ENCODE peak calls at places on chromosomes 2 and 18, in seven cellular contexts. U, T, B, M, I, D and K are unnamed samples.

GRCh38 chr2:191666733-191667132 is 11.2 kb upstream of the NABP1 start:
- DNase-seq in B (peak), T (peak), M (no peak), D (peak), U (no peak), I (no peak), K (peak)

GRCh38 chr2:67091681-67092080 is 305.5 kb upstream of the ETAA1 start:
- DNase-seq in T (no peak), B (no peak), I (no peak), M (no peak), D (no peak), U (no peak), K (no peak)

GRCh38 chr2:54310314-54310713 is 54.3 kb upstream of the TSPYL6 start:
- DNase-seq in I (no peak), B (no peak), D (no peak), M (no peak), U (no peak), T (no peak), K (no peak)

GRCh38 chr18:64037812-64038414 is 68.0 kb downstream of the SERPINB8 start:
- DNase-seq in T (peak), U (peak), B (no peak), I (peak), D (no peak), M (peak), K (peak)

GRCh38 chr2:65386340-65386739 is 46.1 kb downstream of the SPRED2 start:
- DNase-seq in I (no peak), T (no peak), M (no peak), B (no peak), D (no peak), U (no peak), K (no peak)

GRCh38 chr18:47679864-47680263 is 250.6 kb downstream of the SMAD2 start:
- DNase-seq in T (no peak), U (no peak), M (no peak), D (peak), I (no peak), B (no peak), K (no peak)

GRCh38 chr2:151159109-151159690 is 102.5 kb downstream of the RBM43 start:
- DNase-seq in U (no peak), M (no peak), I (no peak), T (no peak), D (no peak), B (no peak), K (no peak)

GRCh38 chr2:104473568-104473967 is 380.3 kb upstream of the POU3F3 start:
- DNase-seq in U (no peak), T (no peak), M (no peak), D (no peak), B (no peak), I (no peak), K (peak)

GRCh38 chr18:2825613-2826205 is 21.1 kb upstream of the EMILIN2 start:
- DNase-seq in U (no peak), M (no peak), T (no peak), B (no peak), D (no peak), I (no peak), K (no peak)

GRCh38 chr18:10015941-10016819 is 102.4 kb downstream of the VAPA start:
- DNase-seq in M (no peak), I (peak), T (no peak), B (no peak), U (no peak), D (no peak), K (peak)

GRCh38 chr2:49288113-49288710 is 133.9 kb upstream of the FSHR start:
- DNase-seq in U (no peak), M (no peak), I (no peak), D (no peak), T (no peak), B (no peak), K (no peak)

GRCh38 chr2:231263118-231263831 is 64.8 kb downstream of the ARMC9 start:
- DNase-seq in B (no peak), M (no peak), U (no peak), T (no peak), I (no peak), D (no peak), K (no peak)

GRCh38 chr18:26052497-26052896 is 37.9 kb downstream of the SS18 start:
- DNase-seq in D (no peak), U (no peak), I (no peak), T (no peak), M (no peak), B (no peak), K (no peak)

GRCh38 chr2:61426267-61426897 is 44.5 kb downstream of the USP34 start:
- DNase-seq in T (peak), B (peak), I (peak), D (no peak), U (peak), M (peak), K (peak)

GRCh38 chr2:88810488-88810887 is 119.0 kb downstream of the RPIA start:
- DNase-seq in T (no peak), I (no peak), M (no peak), U (no peak), D (no peak), B (no peak), K (no peak)

GRCh38 chr18:27996792-27997191 is 180.1 kb downstream of the CDH2 start:
- DNase-seq in I (no peak), M (no peak), T (no peak), B (no peak), U (no peak), D (no peak), K (no peak)

GRCh38 chr18:55351220-55351619 is 236.8 kb downstream of the TCF4 start:
- DNase-seq in T (no peak), D (no peak), B (no peak), I (no peak), M (no peak), U (no peak), K (no peak)

GRCh38 chr2:55922488-55922887 is 1.1 kb downstream of the EFEMP1 start:
- DNase-seq in D (no peak), T (no peak), B (no peak), M (no peak), I (no peak), U (no peak), K (peak)

GRCh38 chr2:158015428-158016076 is 86.1 kb upstream of the UPP2 start:
- DNase-seq in U (no peak), B (no peak), D (no peak), I (no peak), T (no peak), M (no peak), K (no peak)

GRCh38 chr2:55160422-55160821 is 71.7 kb downstream of the CLHC1 start:
- DNase-seq in B (no peak), D (no peak), U (no peak), M (no peak), I (no peak), T (no peak), K (no peak)

GRCh38 chr2:108222261-108222660 is 17.5 kb upstream of the SULT1C3 start:
- DNase-seq in U (no peak), D (no peak), B (no peak), M (no peak), T (no peak), I (no peak), K (no peak)

GRCh38 chr2:96923810-96924774 is 54.2 kb upstream of the SEMA4C start:
- DNase-seq in T (peak), M (no peak), U (no peak), B (no peak), I (no peak), D (no peak), K (no peak)

GRCh38 chr18:63477972-63478371 is 1.2 kb downstream of the SERPINB5 start:
- DNase-seq in D (no peak), I (no peak), B (no peak), M (no peak), T (no peak), U (no peak), K (no peak)

GRCh38 chr2:234258562-234259141 is 208.2 kb downstream of the SPP2 start:
- DNase-seq in T (no peak), I (no peak), B (no peak), D (no peak), U (no peak), M (no peak), K (no peak)

DNA sequence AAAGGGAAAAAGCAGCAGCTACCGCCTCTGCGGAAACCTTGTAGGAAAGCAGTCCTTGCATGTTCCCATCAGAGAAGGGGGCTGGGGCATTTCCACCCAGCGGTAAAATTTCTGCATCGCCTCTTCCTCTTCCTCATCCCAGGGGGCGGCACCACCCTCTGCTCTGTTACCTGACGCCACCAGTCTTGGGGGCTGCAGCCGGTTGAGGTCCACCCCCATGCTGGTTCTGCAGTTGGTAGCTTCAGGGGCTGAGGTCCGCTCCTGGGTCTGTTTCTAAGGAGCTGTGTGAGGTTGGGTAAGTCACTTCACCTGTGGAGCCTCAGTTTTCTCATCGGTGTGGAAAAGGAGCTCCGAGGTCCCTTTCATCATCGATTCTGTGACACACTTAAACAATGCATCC is 14.2 kb upstream of the AGAP1 start:
- DNase-seq in I (no peak), B (no peak), U (no peak), D (no peak), T (no peak), M (no peak), K (no peak)
- TF ChIP-seq REST in I (no peak), B (no peak), U (no peak), D (no peak), T (no peak), M (no peak), K (no peak)

GRCh38 chr2:214341636-214342035 is 69.2 kb upstream of the VWC2L start:
- DNase-seq in M (no peak), T (no peak), U (no peak), D (no peak), B (peak), I (no peak), K (no peak)
- TF ChIP-seq REST in M (no peak), T (no peak), U (no peak), D (no peak), B (no peak), I (no peak), K (no peak)

GRCh38 chr2:117760916-117761315 is 53.6 kb upstream of the DDX18 start:
- DNase-seq in U (no peak), B (no peak), M (no peak), I (no peak), T (no peak), D (no peak), K (no peak)
- TF ChIP-seq REST in U (no peak), B (no peak), M (no peak), I (no peak), T (no peak), D (no peak), K (no peak)

DNA sequence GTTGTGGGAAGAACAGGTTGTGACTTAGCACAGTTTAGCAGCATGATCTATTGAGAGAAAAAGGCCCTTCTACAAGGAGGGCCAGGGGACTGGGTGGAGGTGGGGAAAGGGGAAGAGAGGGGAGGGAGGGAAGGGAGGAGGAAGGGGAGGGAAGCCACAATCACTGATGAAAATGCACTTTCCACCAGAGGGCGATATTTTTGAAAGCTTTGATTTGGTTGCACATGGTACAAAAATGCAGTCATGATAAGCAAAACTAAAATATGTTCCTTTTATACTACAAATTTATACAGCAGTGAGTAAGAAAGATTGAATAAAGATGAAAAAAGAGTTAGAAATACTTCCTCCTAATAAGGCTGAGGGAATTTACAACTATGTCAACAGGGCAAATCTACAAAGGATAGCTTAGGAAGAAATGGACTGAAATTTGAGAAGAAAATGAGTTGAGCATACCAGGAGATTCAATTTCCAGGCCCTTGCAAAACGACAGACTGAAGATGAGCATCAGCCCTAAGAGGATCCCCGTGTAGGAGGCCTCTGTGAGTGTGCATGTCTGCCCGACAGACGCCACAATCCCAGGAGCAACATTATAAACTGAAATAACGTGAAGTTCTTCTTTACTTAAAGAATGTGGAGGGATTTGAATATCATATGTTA is 17.2 kb downstream of the SH3YL1 start:
- DNase-seq in U (peak), I (peak), D (no peak), M (peak), B (peak), T (peak), K (peak)
- TF ChIP-seq REST in U (no peak), I (no peak), D (no peak), M (no peak), B (no peak), T (no peak), K (no peak)

GRCh38 chr2:226742346-226742745 is 57.3 kb downstream of the IRS1 start:
- DNase-seq in U (no peak), I (no peak), B (no peak), T (no peak), M (no peak), D (no peak), K (no peak)
- TF ChIP-seq REST in U (no peak), I (no peak), B (no peak), T (no peak), M (no peak), D (no peak), K (no peak)

GRCh38 chr2:112187805-112188596 is 49.8 kb downstream of the FBLN7 start:
- DNase-seq in M (peak), T (peak), U (no peak), B (no peak), D (no peak), I (no peak), K (no peak)
- TF ChIP-seq REST in M (no peak), T (no peak), U (no peak), B (no peak), D (no peak), I (no peak), K (no peak)

GRCh38 chr2:197028633-197029032 is 102.1 kb upstream of the PGAP1 start:
- DNase-seq in U (no peak), M (no peak), B (no peak), I (no peak), D (no peak), T (no peak), K (no peak)

GRCh38 chr2:197031805-197032204 is 105.3 kb upstream of the PGAP1 start:
- DNase-seq in M (no peak), U (no peak), T (no peak), D (no peak), I (no peak), B (no peak), K (no peak)

GRCh38 chr2:197024206-197024605 is 97.7 kb upstream of the PGAP1 start:
- DNase-seq in T (no peak), U (peak), I (no peak), B (no peak), M (no peak), D (no peak), K (no peak)

GRCh38 chr2:197030090-197030489 is 103.6 kb upstream of the PGAP1 start:
- DNase-seq in I (no peak), B (no peak), T (no peak), D (no peak), U (no peak), M (no peak), K (no peak)

GRCh38 chr2:197028230-197028629 is 101.7 kb upstream of the PGAP1 start:
- DNase-seq in D (no peak), B (no peak), T (no peak), I (no peak), U (peak), M (peak), K (no peak)
- TF ChIP-seq REST in D (no peak), B (no peak), T (no peak), I (no peak), U (no peak), M (no peak), K (no peak)